ENCODE peak calls at places on chromosome 21, in four cellular contexts. Y, G, K and W are unnamed samples.

GRCh38 chr21:45888361-45889009 is 93.1 kb upstream of the COL6A1 start:
- DNase-seq in K (no peak), Y (no peak), G (no peak), W (no peak)

GRCh38 chr21:32007461-32007860 is 134.6 kb downstream of the HUNK start:
- DNase-seq in G (no peak), K (no peak), Y (no peak), W (peak)

GRCh38 chr21:33101300-33102005 is 31.5 kb downstream of the OLIG1 start:
- DNase-seq in G (peak), Y (no peak), K (no peak), W (no peak)

GRCh38 chr21:15063821-15064575 is 802 bp downstream of the NRIP1 start:
- DNase-seq in G (no peak), K (no peak), Y (peak), W (peak)

GRCh38 chr21:17370750-17371325 is 142.0 kb upstream of the CXADR start:
- DNase-seq in Y (no peak), K (no peak), G (no peak), W (no peak)

GRCh38 chr21:32334980-32335471 is 36.4 kb downstream of the MRAP start:
- DNase-seq in K (no peak), G (no peak), Y (no peak), W (no peak)

GRCh38 chr21:28069446-28069845 is 923.2 kb downstream of the LTN1 start:
- DNase-seq in Y (no peak), G (no peak), K (no peak), W (no peak)

GRCh38 chr21:37208741-37209225 is 58.4 kb downstream of the VPS26C start:
- DNase-seq in K (no peak), G (peak), Y (no peak), W (no peak)

GRCh38 chr21:46253610-46254124 is 25.1 kb upstream of the LSS start:
- DNase-seq in K (peak), Y (no peak), G (no peak), W (no peak)

GRCh38 chr21:45469273-45470086 is 64.5 kb downstream of the COL18A1 start:
- DNase-seq in G (no peak), Y (no peak), K (no peak), W (no peak)

GRCh38 chr21:35145626-35146236 is 96.6 kb upstream of the RUNX1 start:
- DNase-seq in G (no peak), K (no peak), Y (no peak), W (no peak)

GRCh38 chr21:41564871-41565281 is 56.9 kb upstream of the TMPRSS2 start:
- DNase-seq in K (no peak), Y (no peak), G (no peak), W (peak)

GRCh38 chr21:31902438-31902837 is 29.6 kb downstream of the HUNK start:
- DNase-seq in Y (no peak), K (no peak), G (no peak), W (no peak)

GRCh38 chr21:26448751-26449150 is 124.3 kb downstream of the CYYR1 start:
- DNase-seq in Y (no peak), G (no peak), K (no peak), W (no peak)

GRCh38 chr21:44872266-44872567 is 1.3 kb downstream of the PTTG1IP start:
- DNase-seq in Y (no peak), G (no peak), K (no peak), W (no peak)

GRCh38 chr21:45432575-45433255 is 27.8 kb downstream of the COL18A1 start:
- DNase-seq in K (no peak), G (no peak), Y (no peak), W (peak)

GRCh38 chr21:42652527-42653491 is 612 bp upstream of the PDE9A start:
- DNase-seq in Y (peak), K (no peak), G (no peak), W (no peak)

GRCh38 chr21:29290245-29290644 is 8.5 kb upstream of the BACH1 start:
- DNase-seq in Y (no peak), G (no peak), K (no peak), W (no peak)

GRCh38 chr21:41750051-41750450 is 16.8 kb downstream of the RIPK4 start:
- DNase-seq in Y (no peak), K (no peak), G (no peak), W (no peak)

GRCh38 chr21:26892151-26892550 is 46.9 kb upstream of the ADAMTS1 start:
- DNase-seq in K (no peak), Y (no peak), G (no peak), W (no peak)

GRCh38 chr21:38879912-38880577 is 74.3 kb downstream of the ETS2 start:
- DNase-seq in G (no peak), K (no peak), Y (no peak), W (no peak)

GRCh38 chr21:15521644-15522001 is 208.2 kb upstream of the USP25 start:
- DNase-seq in Y (no peak), K (no peak), G (no peak), W (peak)

GRCh38 chr21:28220670-28221069 is 772.0 kb downstream of the LTN1 start:
- DNase-seq in Y (no peak), G (no peak), K (no peak), W (no peak)

GRCh38 chr21:32772281-32773047 is 909 bp upstream of the PAXBP1 start:
- DNase-seq in Y (no peak), G (peak), K (peak), W (peak)

GRCh38 chr21:43809853-43810504 is 20.6 kb downstream of the RRP1 start:
- DNase-seq in G (no peak), Y (no peak), K (no peak), W (no peak)

GRCh38 chr21:31268090-31268489 is 76.0 kb downstream of the TIAM1 start:
- DNase-seq in Y (no peak), K (no peak), G (no peak), W (no peak)

GRCh38 chr21:15751561-15751960 is 21.8 kb downstream of the USP25 start:
- DNase-seq in K (no peak), G (no peak), Y (no peak), W (no peak)

GRCh38 chr21:34126269-34126668 is 52.9 kb downstream of the MRPS6 start:
- DNase-seq in G (no peak), K (no peak), Y (no peak), W (peak)

GRCh38 chr21:27528697-27529096 is 561.8 kb upstream of the ADAMTS5 start:
- DNase-seq in G (no peak), K (no peak), Y (no peak), W (no peak)

GRCh38 chr21:42518216-42518615 is 4.6 kb downstream of the SLC37A1 start:
- DNase-seq in Y (no peak), K (no peak), G (no peak), W (peak)

GRCh38 chr21:46265736-46266525 is 19.5 kb downstream of the MCM3AP start:
- DNase-seq in Y (no peak), G (no peak), K (no peak), W (no peak)

GRCh38 chr21:39676054-39676771 is 63.5 kb downstream of the B3GALT5 start:
- DNase-seq in Y (peak), K (no peak), G (no peak), W (no peak)

GRCh38 chr21:34365794-34366193 is 2.0 kb downstream of the KCNE2 start:
- DNase-seq in K (no peak), G (no peak), Y (no peak), W (no peak)

GRCh38 chr21:44423941-44424607 is 31.2 kb upstream of the LRRC3 start:
- DNase-seq in Y (no peak), G (no peak), K (no peak), W (no peak)